ENCODE peak calls at places on chromosomes 12 and 14, in ten cellular contexts. Q is colonic mucosa, I is neural progenitor cell, U is tibial artery, E is A673, H is heart right ventricle, T is left ventricle myocardium inferior, J is HCT116, C is A549, D is esophagus muscularis mucosa. O is an unnamed sample.

GRCh38 chr12:55060470-55060869 is 40.7 kb downstream of the NEUROD4 start:
- DNase-seq in Q (no peak), I (no peak), U (no peak), E (no peak), H (no peak), T (no peak), J (no peak), C (no peak), D (no peak), O (no peak)

GRCh38 chr12:120056739-120057138 is 59.8 kb downstream of the RAB35 start:
- DNase-seq in Q (no peak), I (no peak), U (no peak), E (no peak), H (no peak), T (no peak), J (no peak), C (no peak), D (no peak), O (no peak)

GRCh38 chr12:117850048-117850447 is 118.7 kb downstream of the KSR2 start:
- DNase-seq in Q (peak; percentile 22), I (peak; percentile 78), U (no peak), E (peak; percentile 60), H (no peak), T (no peak), J (peak; percentile 44), C (peak; percentile 77), D (no peak), O (no peak)

GRCh38 chr12:110760204-110760609 is 17.5 kb upstream of the PPP1CC start:
- DNase-seq in Q (no peak), I (no peak), U (no peak), E (no peak), H (no peak), T (no peak), J (no peak), C (peak; percentile 24), D (no peak), O (no peak)

GRCh38 chr12:19750116-19750644 is 310.9 kb downstream of the AEBP2 start:
- DNase-seq in Q (no peak), I (no peak), U (no peak), E (peak; percentile 15), H (no peak), T (no peak), J (no peak), C (no peak), D (no peak), O (no peak)

GRCh38 chr14:106141242-106142220 is 615.1 kb downstream of the TMEM121 start:
- DNase-seq in Q (no peak), I (no peak), U (no peak), E (peak; percentile 13), H (no peak), T (no peak), J (no peak), C (peak; percentile 28), D (peak; percentile 39), O (no peak)

GRCh38 chr14:38944691-38945090 is 158.3 kb downstream of the SEC23A start:
- DNase-seq in Q (no peak), I (no peak), U (no peak), E (no peak), H (no peak), T (no peak), J (no peak), C (no peak), D (no peak), O (no peak)

GRCh38 chr14:77131206-77131605 is 10.4 kb downstream of the ZDHHC22 start:
- DNase-seq in Q (no peak), I (no peak), U (no peak), E (no peak), H (no peak), T (no peak), J (no peak), C (no peak), D (no peak), O (no peak)

GRCh38 chr12:64824130-64824499 is 332 bp upstream of the TBC1D30 start:
- DNase-seq in Q (no peak), I (no peak), U (no peak), E (no peak), H (no peak), T (no peak), J (no peak), C (no peak), D (no peak), O (no peak)

GRCh38 chr14:85316701-85317100 is 213.2 kb upstream of the FLRT2 start:
- DNase-seq in Q (no peak), I (no peak), U (no peak), E (no peak), H (no peak), T (no peak), J (no peak), C (no peak), D (no peak), O (no peak)

DNA sequence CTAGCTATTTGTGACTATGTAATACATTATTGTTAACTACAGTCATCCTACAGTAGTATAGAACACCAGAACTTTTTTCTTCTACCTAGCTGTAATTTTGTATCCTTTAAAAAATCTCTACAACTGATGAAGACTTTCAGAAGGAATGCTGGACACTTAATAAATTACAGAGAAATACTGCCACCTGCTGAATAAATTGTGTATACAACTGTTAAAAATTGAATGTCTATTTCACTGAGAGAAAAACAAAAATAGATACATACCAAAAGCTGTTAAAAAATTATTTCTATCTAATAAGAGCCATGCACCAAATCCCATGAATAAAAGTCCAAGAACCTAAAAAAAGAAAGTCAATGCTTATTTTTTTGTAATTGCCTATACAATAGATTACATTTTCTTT is 6.6 kb downstream of the TSPAN19 start:
- DNase-seq in Q (no peak), I (peak; percentile 61), U (no peak), E (peak; percentile 64), H (no peak), T (no peak), J (peak; percentile 21), C (peak; percentile 23), D (no peak), O (no peak)
- TF ChIP-seq CTCF in Q (peak; percentile 36), I (peak; percentile 76), U (peak; percentile 35), E (peak; percentile 61), H (peak; percentile 21), T (peak; percentile 66), J (peak; percentile 49), C (peak; percentile 64), D (peak; percentile 57), O (peak; percentile 29)

DNA sequence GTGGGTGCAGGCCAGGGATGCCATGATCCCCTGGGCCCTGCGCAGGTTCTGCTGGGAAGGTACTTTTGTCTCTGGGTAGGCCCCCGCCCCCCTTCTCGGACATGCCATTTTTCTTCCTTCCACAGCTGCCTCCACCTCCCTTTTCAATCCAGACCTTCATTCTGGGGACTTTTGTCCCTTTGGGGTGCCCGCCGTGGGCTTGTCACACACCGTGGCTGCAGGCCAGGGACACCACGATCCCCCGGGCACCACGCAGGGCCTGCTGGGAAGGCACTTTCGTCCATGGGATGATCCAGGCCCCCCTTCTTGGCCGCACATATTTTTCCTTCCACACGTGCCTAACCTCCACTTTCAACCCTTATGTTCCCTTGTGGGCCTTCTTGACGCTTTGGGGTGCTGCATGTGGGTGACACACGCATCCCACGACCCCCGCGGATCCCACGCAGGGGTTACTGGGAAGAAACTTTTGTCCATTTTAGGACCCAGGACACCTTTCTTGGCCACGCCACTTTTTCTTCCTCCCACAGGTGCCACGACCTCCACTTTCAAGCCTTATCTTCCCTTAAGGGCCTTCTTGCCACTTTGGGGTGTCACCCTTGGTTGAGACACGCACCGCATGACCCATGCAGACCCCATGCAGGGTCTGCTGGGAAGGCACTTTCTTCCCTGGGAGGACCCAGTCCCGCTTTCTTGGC is 272.5 kb downstream of the ALG10 start:
- DNase-seq in Q (no peak), I (no peak), U (peak; percentile 10), E (no peak), H (peak; percentile 1), T (peak; percentile 2), J (no peak), C (no peak), D (no peak), O (no peak)
- H3K9me3 ChIP-seq in Q (no peaks in the 10 kb centered on the region), I (no peaks in the 10 kb centered on the region), U (peaks cover 12% of the 10 kb centered on the region), E (peaks cover 54% of the 10 kb centered on the region), H (no peaks in the 10 kb centered on the region), T (peaks cover 8% of the 10 kb centered on the region), J (no peaks in the 10 kb centered on the region), C (no peaks in the 10 kb centered on the region), D (no peaks in the 10 kb centered on the region), O (no peaks in the 10 kb centered on the region)

GRCh38 chr14:99531221-99532096 is 50.2 kb downstream of the CCNK start:
- DNase-seq in Q (no peak), I (peak; percentile 78), U (no peak), E (peak; percentile 90), H (no peak), T (no peak), J (no peak), C (no peak), D (no peak), O (no peak)

GRCh38 chr14:99527427-99528076 is 46.3 kb downstream of the CCNK start:
- DNase-seq in Q (no peak), I (no peak), U (no peak), E (no peak), H (no peak), T (no peak), J (no peak), C (no peak), D (no peak), O (no peak)

GRCh38 chr14:99532310-99532709 is 51.1 kb downstream of the CCNK start:
- DNase-seq in Q (no peak), I (no peak), U (no peak), E (no peak), H (no peak), T (no peak), J (no peak), C (no peak), D (no peak), O (no peak)

GRCh38 chr14:99530407-99530806 is 49.2 kb downstream of the CCNK start:
- DNase-seq in Q (no peak), I (no peak), U (no peak), E (no peak), H (no peak), T (no peak), J (no peak), C (no peak), D (no peak), O (no peak)

DNA sequence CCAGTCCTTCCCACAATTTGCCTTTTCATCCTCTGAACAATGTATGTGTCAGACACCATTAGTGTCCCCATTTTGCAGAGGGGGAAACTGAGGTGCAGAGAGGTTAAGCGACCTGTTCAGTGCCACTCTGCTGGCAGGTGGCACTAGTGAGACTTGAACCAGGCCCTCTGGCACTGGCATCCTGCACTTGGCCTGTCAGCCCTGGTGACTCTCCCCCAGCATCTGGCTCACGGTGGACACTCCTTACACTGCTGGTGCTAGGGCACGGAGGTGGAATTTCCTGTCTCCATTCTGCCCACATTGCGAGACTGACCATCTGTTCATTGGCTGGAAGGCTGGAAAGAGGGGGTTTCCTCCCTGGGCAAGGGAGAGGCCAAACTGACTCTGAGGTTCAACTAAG is 48.7 kb downstream of the CCNK start:
- DNase-seq in Q (no peak), I (no peak), U (no peak), E (no peak), H (no peak), T (no peak), J (no peak), C (no peak), D (no peak), O (no peak)
- TF ChIP-seq CTCF in Q (no peak), I (no peak), U (no peak), E (peak; percentile 9), H (no peak), T (no peak), J (no peak), C (no peak), D (no peak), O (no peak)

DNA sequence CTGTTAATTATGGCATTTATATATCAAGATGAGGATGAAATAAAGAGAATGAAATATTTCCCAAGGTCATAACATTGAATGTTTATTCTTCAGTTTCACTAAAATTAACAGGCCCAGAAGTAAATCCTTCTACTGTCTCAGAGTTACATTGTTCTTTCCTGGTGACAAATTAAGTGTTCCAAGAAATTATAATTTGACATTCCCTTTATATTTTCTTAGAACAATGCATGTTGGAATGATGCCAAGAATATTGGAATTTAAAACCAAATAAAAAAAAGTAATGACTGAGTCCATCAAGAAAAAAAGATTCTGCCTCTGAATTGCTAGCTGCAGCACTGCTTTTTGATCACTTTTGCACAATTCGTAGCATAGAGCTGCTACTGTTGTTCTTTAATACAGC is 152.1 kb downstream of the METTL25 start:
- DNase-seq in Q (no peak), I (no peak), U (no peak), E (no peak), H (no peak), T (no peak), J (no peak), C (no peak), D (no peak), O (no peak)
- H3K9me3 ChIP-seq in Q (no peaks in the 10 kb centered on the region), I (no peaks in the 10 kb centered on the region), U (no peaks in the 10 kb centered on the region), E (no peaks in the 10 kb centered on the region), H (no peaks in the 10 kb centered on the region), T (no peaks in the 10 kb centered on the region), J (no peaks in the 10 kb centered on the region), C (no peaks in the 10 kb centered on the region), D (no peaks in the 10 kb centered on the region), O (no peaks in the 10 kb centered on the region)